ENCODE peak calls at places on chromosomes 13 and 19, in nine cellular contexts. U is RCC 7860, L is fibroblast of gingiva, M is GM04503, K is nucleus accumbens, B is mucosa of gallbladder, D is NCI-H1417 treated with DMSO at 0.1 percent for 48 hours, Z is EH, E is iris pigment epithelial cell. G is an unnamed sample.

GRCh38 chr13:21458457-21458815 is 667 bp downstream of the ZDHHC20 start:
- DNase-seq in U (no peak), L (no peak), M (no peak), K (no peak), B (peak), D (no peak), Z (peak), E (no peak), G (no peak)

GRCh38 chr19:11023635-11024168 is 62.9 kb downstream of the SMARCA4 start:
- DNase-seq in U (no peak), L (no peak), M (no peak), K (no peak), B (no peak), D (no peak), Z (no peak), E (no peak), G (no peak)

GRCh38 chr19:35856546-35857149 is at the start of gene KIRREL2:
- DNase-seq in U (no peak), L (no peak), M (no peak), K (no peak), B (no peak), D (no peak), Z (no peak), E (no peak), G (no peak)

GRCh38 chr19:6233051-6233826 is 46.5 kb downstream of the MLLT1 start:
- DNase-seq in U (no peak), L (peak), M (no peak), K (no peak), B (no peak), D (no peak), Z (peak), E (peak), G (no peak)

GRCh38 chr19:55460670-55461258 is 678 bp downstream of the ISOC2 start:
- DNase-seq in U (no peak), L (peak), M (peak), K (no peak), B (peak), D (no peak), Z (peak), E (peak), G (peak)

GRCh38 chr13:97413694-97414093 is 20.3 kb upstream of the RAP2A start:
- DNase-seq in U (no peak), L (no peak), M (no peak), K (no peak), B (no peak), D (no peak), Z (no peak), E (no peak), G (no peak)

GRCh38 chr19:18168673-18169381 is 4.8 kb upstream of the IFI30 start:
- DNase-seq in U (no peak), L (no peak), M (no peak), K (no peak), B (no peak), D (no peak), Z (no peak), E (no peak), G (no peak)

GRCh38 chr19:7068599-7068998 is 904 bp upstream of the ZNF557 start:
- DNase-seq in U (no peak), L (no peak), M (no peak), K (no peak), B (peak), D (no peak), Z (no peak), E (no peak), G (no peak)

GRCh38 chr13:34025746-34026145 is 207.8 kb downstream of the RFC3 start:
- DNase-seq in U (peak), L (peak), M (peak), K (no peak), B (no peak), D (no peak), Z (peak), E (peak), G (no peak)

GRCh38 chr19:54481326-54481930 is 8.3 kb upstream of the CDC42EP5 start:
- DNase-seq in U (no peak), L (no peak), M (no peak), K (no peak), B (no peak), D (no peak), Z (peak), E (peak), G (no peak)

GRCh38 chr19:16371540-16371986 is 46.9 kb downstream of the KLF2 start:
- DNase-seq in U (no peak), L (no peak), M (no peak), K (no peak), B (peak), D (no peak), Z (no peak), E (no peak), G (no peak)

GRCh38 chr19:47110521-47111080 is 3.0 kb downstream of the ZC3H4 start:
- DNase-seq in U (no peak), L (no peak), M (no peak), K (no peak), B (no peak), D (no peak), Z (no peak), E (no peak), G (no peak)

GRCh38 chr19:38004505-38005223 is 97.7 kb downstream of the SIPA1L3 start:
- DNase-seq in U (peak), L (peak), M (peak), K (peak), B (peak), D (no peak), Z (peak), E (peak), G (peak)

GRCh38 chr13:37995052-37995451 is 125.5 kb upstream of the TRPC4 start:
- DNase-seq in U (peak), L (no peak), M (no peak), K (peak), B (no peak), D (peak), Z (peak), E (peak), G (no peak)

GRCh38 chr13:40597735-40598365 is 68.6 kb downstream of the FOXO1 start:
- DNase-seq in U (no peak), L (no peak), M (no peak), K (no peak), B (peak), D (no peak), Z (no peak), E (no peak), G (no peak)

GRCh38 chr13:98676239-98676638 is 76.2 kb downstream of the SLC15A1 start:
- DNase-seq in U (no peak), L (no peak), M (no peak), K (no peak), B (no peak), D (no peak), Z (no peak), E (no peak), G (no peak)

GRCh38 chr13:99522288-99522687 is 21.0 kb downstream of the TM9SF2 start:
- DNase-seq in U (no peak), L (peak), M (peak), K (no peak), B (no peak), D (no peak), Z (peak), E (no peak), G (no peak)

GRCh38 chr13:28380319-28380718 is 114.6 kb downstream of the FLT1 start:
- DNase-seq in U (no peak), L (no peak), M (no peak), K (no peak), B (no peak), D (no peak), Z (no peak), E (no peak), G (no peak)

GRCh38 chr19:6765738-6766356 is 1.4 kb downstream of the SH2D3A start:
- DNase-seq in U (peak), L (no peak), M (no peak), K (no peak), B (peak), D (no peak), Z (no peak), E (no peak), G (no peak)

GRCh38 chr19:15623711-15624318 is 8.8 kb downstream of the CYP4F8 start:
- DNase-seq in U (no peak), L (no peak), M (no peak), K (no peak), B (peak), D (no peak), Z (no peak), E (no peak), G (no peak)

GRCh38 chr13:21673592-21674270 is 2.9 kb downstream of the FGF9 start:
- DNase-seq in U (no peak), L (no peak), M (no peak), K (no peak), B (peak), D (no peak), Z (peak), E (peak), G (no peak)

GRCh38 chr19:42455621-42456081 is 12.9 kb upstream of the CXCL17 start:
- DNase-seq in U (peak), L (no peak), M (no peak), K (no peak), B (no peak), D (no peak), Z (no peak), E (no peak), G (no peak)

GRCh38 chr13:65472336-65472735 is 1757.8 kb downstream of the PCDH9 start:
- DNase-seq in U (no peak), L (no peak), M (no peak), K (no peak), B (no peak), D (no peak), Z (peak), E (peak), G (no peak)

GRCh38 chr19:29478578-29479565 is 46.9 kb upstream of the VSTM2B start:
- DNase-seq in U (no peak), L (no peak), M (no peak), K (no peak), B (peak), D (no peak), Z (no peak), E (no peak), G (peak)

GRCh38 chr19:29658221-29658991 is 6.9 kb upstream of the PLEKHF1 start:
- DNase-seq in U (no peak), L (no peak), M (no peak), K (no peak), B (no peak), D (no peak), Z (peak), E (no peak), G (no peak)

GRCh38 chr13:71290963-71291937 is 575.8 kb downstream of the DACH1 start:
- DNase-seq in U (peak), L (peak), M (peak), K (no peak), B (no peak), D (peak), Z (peak), E (peak), G (no peak)

GRCh38 chr19:49231389-49231788 is 73.8 kb downstream of the TRPM4 start:
- DNase-seq in U (no peak), L (no peak), M (no peak), K (no peak), B (no peak), D (no peak), Z (no peak), E (no peak), G (no peak)

GRCh38 chr19:27722625-27723024 is 1490.3 kb downstream of the UQCRFS1 start:
- DNase-seq in U (no peak), L (no peak), M (no peak), K (no peak), B (no peak), D (no peak), Z (no peak), E (no peak), G (no peak)

GRCh38 chr13:93226623-93227279 is at the start of gene GPC6:
- DNase-seq in U (peak), L (peak), M (peak), K (no peak), B (peak), D (peak), Z (peak), E (peak), G (no peak)